ENCODE peak calls at places on chromosomes 16 and 17, in seven cellular contexts. R is activated CD4-positive, alpha-beta T cell treated with anti-CD3 and anti-CD28 coated beads, Interleukin-2, amount 50 U/mL, for 1 hour; I is NCI-H226; O is T-cell; A is RPMI8226; H is T47D; C is GM12891. E is an unnamed sample.

GRCh38 chr16:24580665-24581064 is 41.3 kb downstream of the RBBP6 start:
- DNase-seq in R (no peak), C (no peak), A (no peak), H (no peak), O (no peak), I (peak), E (no peak)

GRCh38 chr17:40415390-40415789 is 2.3 kb downstream of the TOP2A start:
- DNase-seq in O (no peak), C (no peak), A (peak), R (no peak), H (peak), I (peak), E (no peak)

GRCh38 chr17:57551321-57552079 is 193.6 kb downstream of the CCDC182 start:
- DNase-seq in I (no peak), O (peak), H (no peak), C (peak), A (no peak), R (peak), E (peak)

GRCh38 chr16:26729917-26730541 is 336.7 kb upstream of the C16orf82 start:
- DNase-seq in C (no peak), I (no peak), H (no peak), R (no peak), A (no peak), O (no peak), E (no peak)

GRCh38 chr17:76865174-76865573 is 3.0 kb upstream of the MGAT5B start:
- DNase-seq in H (no peak), R (no peak), I (no peak), C (no peak), A (peak), O (no peak), E (no peak)

GRCh38 chr16:397135-397661 is at the start of gene NME4:
- DNase-seq in A (peak), H (peak), R (no peak), I (peak), O (no peak), C (peak), E (no peak)

GRCh38 chr17:81481011-81481799 is 31.4 kb downstream of the ACTG1 start:
- DNase-seq in H (no peak), R (peak), C (no peak), O (peak), I (peak), A (no peak), E (no peak)

GRCh38 chr16:89123831-89124100 is 30.1 kb downstream of the ACSF3 start:
- DNase-seq in A (no peak), I (no peak), C (no peak), O (no peak), R (no peak), H (no peak), E (no peak)

GRCh38 chr17:45073414-45074070 is 12.4 kb downstream of the NMT1 start:
- DNase-seq in A (no peak), I (no peak), H (no peak), C (no peak), R (no peak), O (no peak), E (no peak)

GRCh38 chr17:27540300-27541105 is 84.3 kb downstream of the KSR1 start:
- DNase-seq in I (peak), C (no peak), R (no peak), A (no peak), O (no peak), H (no peak), E (no peak)

GRCh38 chr16:57071840-57072541 is 20.4 kb upstream of the CPNE2 start:
- DNase-seq in C (no peak), O (no peak), H (no peak), R (no peak), I (peak), A (peak), E (no peak)

GRCh38 chr17:78369791-78370381 is 8.6 kb upstream of the PGS1 start:
- DNase-seq in H (no peak), O (no peak), C (no peak), R (no peak), A (no peak), I (no peak), E (no peak)

GRCh38 chr17:28384281-28385036 is 13.0 kb downstream of the SARM1 start:
- DNase-seq in H (no peak), C (peak), O (peak), I (peak), R (peak), A (peak), E (no peak)

GRCh38 chr16:27287051-27287811 is 18.7 kb upstream of the NSMCE1 start:
- DNase-seq in A (no peak), O (no peak), I (peak), R (no peak), C (no peak), H (no peak), E (no peak)

GRCh38 chr17:73071387-73071999 is 21.0 kb downstream of the SLC39A11 start:
- DNase-seq in A (no peak), H (no peak), O (no peak), R (no peak), C (no peak), I (no peak), E (no peak)

GRCh38 chr17:83007504-83008475 is 71.6 kb upstream of the METRNL start:
- DNase-seq in H (peak), I (no peak), C (peak), R (no peak), A (no peak), O (no peak), E (no peak)

GRCh38 chr16:86740817-86741799 is 162.8 kb downstream of the FOXL1 start:
- DNase-seq in A (no peak), O (no peak), C (no peak), H (no peak), I (no peak), R (no peak), E (no peak)

GRCh38 chr17:36864827-36865320 is 72.4 kb upstream of the LHX1 start:
- DNase-seq in C (no peak), O (no peak), A (no peak), I (no peak), H (no peak), R (no peak), E (no peak)

GRCh38 chr16:75044800-75045361 is 46.1 kb downstream of the ZNRF1 start:
- DNase-seq in I (peak), R (no peak), H (no peak), A (no peak), O (no peak), C (no peak), E (peak)

GRCh38 chr16:3010510-3010909 is 2.2 kb upstream of the CLDN9 start:
- DNase-seq in C (no peak), R (no peak), I (no peak), A (no peak), H (no peak), O (no peak), E (no peak)

GRCh38 chr17:76414334-76415295 is 30.2 kb downstream of the SPHK1 start:
- DNase-seq in H (no peak), R (no peak), I (no peak), O (no peak), C (no peak), A (peak), E (no peak)

GRCh38 chr17:75636381-75637142 is 3.3 kb downstream of the SMIM5 start:
- DNase-seq in C (no peak), R (no peak), A (no peak), I (no peak), O (no peak), H (no peak), E (no peak)

GRCh38 chr16:88468289-88469129 is 15.4 kb downstream of the ZFPM1 start:
- DNase-seq in C (no peak), A (peak), I (peak), O (no peak), R (no peak), H (peak), E (no peak)

GRCh38 chr16:17831330-17831729 is 360.6 kb upstream of the XYLT1 start:
- DNase-seq in I (no peak), H (no peak), O (no peak), R (no peak), C (no peak), A (no peak), E (no peak)

GRCh38 chr17:9343513-9343912 is 232.1 kb downstream of the STX8 start:
- DNase-seq in R (no peak), O (no peak), H (no peak), I (no peak), C (no peak), A (no peak), E (no peak)

GRCh38 chr16:77289331-77289809 is 90.2 kb downstream of the SYCE1L start:
- DNase-seq in H (no peak), A (no peak), I (peak), O (no peak), R (no peak), C (no peak), E (no peak)

GRCh38 chr16:17382514-17382913 is 88.2 kb downstream of the XYLT1 start:
- DNase-seq in R (no peak), C (no peak), H (no peak), A (no peak), I (no peak), O (no peak), E (no peak)

GRCh38 chr17:2233441-2233947 is 70.1 kb downstream of the SMG6 start:
- DNase-seq in H (no peak), O (no peak), I (no peak), R (no peak), C (no peak), A (no peak), E (no peak)

GRCh38 chr16:19901164-19901563 is 16.5 kb upstream of the GPRC5B start:
- DNase-seq in R (no peak), A (no peak), I (no peak), C (no peak), H (no peak), O (no peak), E (no peak)

GRCh38 chr17:36768355-36768754 is 167.0 kb downstream of the MRM1 start:
- DNase-seq in R (no peak), O (no peak), I (no peak), C (no peak), A (no peak), H (no peak), E (no peak)

GRCh38 chr17:59837362-59838195 is 55.2 kb downstream of the TUBD1 start:
- DNase-seq in R (peak), C (no peak), H (peak), A (peak), I (peak), O (peak), E (peak)

GRCh38 chr16:85356157-85356556 is 243.9 kb upstream of the CIBAR2 start:
- DNase-seq in I (no peak), R (no peak), A (no peak), C (no peak), H (no peak), O (no peak), E (no peak)

GRCh38 chr16:75264531-75264998 is 13.1 kb upstream of the BCAR1 start:
- DNase-seq in C (no peak), O (no peak), I (no peak), H (no peak), A (no peak), R (no peak), E (no peak)

GRCh38 chr16:78292726-78293380 is 193.4 kb downstream of the WWOX start:
- DNase-seq in R (no peak), H (no peak), C (no peak), O (no peak), I (no peak), A (no peak), E (no peak)

GRCh38 chr17:73586921-73587680 is 57.1 kb downstream of the SDK2 start:
- DNase-seq in A (peak), O (no peak), R (no peak), I (no peak), H (no peak), C (no peak), E (no peak)

GRCh38 chr16:21223787-21224186 is 9.7 kb upstream of the ANKS4B start:
- DNase-seq in R (no peak), O (no peak), H (no peak), A (peak), C (no peak), I (no peak), E (no peak)

GRCh38 chr16:84329016-84329415 is 34.3 kb downstream of the WFDC1 start:
- DNase-seq in R (no peak), C (no peak), H (no peak), O (no peak), A (no peak), I (no peak), E (no peak)

GRCh38 chr16:62041401-62041800 is 5.2 kb upstream of the CDH8 start:
- DNase-seq in I (peak), R (no peak), O (no peak), A (peak), H (peak), C (no peak), E (no peak)

E was measured in GM12864.